ENCODE peak calls at places on chromosome 21, in nine cellular contexts. One of them, this sample, is unnamed.

GRCh38 chr21:38768385-38769071 is 37.2 kb upstream of the ETS2 start:
- DNase-seq in fibroblast of lung: peak
- DNase-seq in cardiac muscle cell: no peak
- DNase-seq in IMR-90: peak
- DNase-seq in endothelial cell: no peak
- DNase-seq in body of pancreas: no peak
- DNase-seq in mucosa of descending colon: no peak
- DNase-seq in dorsolateral prefrontal cortex: no peak
- DNase-seq in psoas muscle: no peak
- DNase-seq in this sample: no peak

GRCh38 chr21:46667735-46668380 is 32.4 kb downstream of the PRMT2 start:
- DNase-seq in cardiac muscle cell: peak
- DNase-seq in body of pancreas: no peak
- DNase-seq in fibroblast of lung: peak
- DNase-seq in dorsolateral prefrontal cortex: no peak
- DNase-seq in endothelial cell: peak
- DNase-seq in IMR-90: peak
- DNase-seq in psoas muscle: peak
- DNase-seq in mucosa of descending colon: no peak
- DNase-seq in this sample: no peak

GRCh38 chr21:21851657-21852056 is 853.4 kb downstream of the NCAM2 start:
- DNase-seq in cardiac muscle cell: no peak
- DNase-seq in IMR-90: peak
- DNase-seq in psoas muscle: no peak
- DNase-seq in body of pancreas: no peak
- DNase-seq in dorsolateral prefrontal cortex: no peak
- DNase-seq in mucosa of descending colon: no peak
- DNase-seq in endothelial cell: no peak
- DNase-seq in fibroblast of lung: peak
- DNase-seq in this sample: no peak

GRCh38 chr21:29271927-29272333 is 26.8 kb upstream of the BACH1 start:
- DNase-seq in IMR-90: no peak
- DNase-seq in psoas muscle: no peak
- DNase-seq in fibroblast of lung: peak
- DNase-seq in endothelial cell: no peak
- DNase-seq in mucosa of descending colon: no peak
- DNase-seq in dorsolateral prefrontal cortex: no peak
- DNase-seq in cardiac muscle cell: no peak
- DNase-seq in body of pancreas: no peak
- DNase-seq in this sample: no peak

GRCh38 chr21:41821081-41821755 is 54.4 kb upstream of the RIPK4 start:
- DNase-seq in endothelial cell: no peak
- DNase-seq in psoas muscle: no peak
- DNase-seq in cardiac muscle cell: no peak
- DNase-seq in body of pancreas: no peak
- DNase-seq in fibroblast of lung: no peak
- DNase-seq in mucosa of descending colon: peak
- DNase-seq in dorsolateral prefrontal cortex: no peak
- DNase-seq in IMR-90: no peak
- DNase-seq in this sample: no peak

GRCh38 chr21:41897690-41898089 is 18.5 kb upstream of the PRDM15 start:
- DNase-seq in dorsolateral prefrontal cortex: no peak
- DNase-seq in mucosa of descending colon: no peak
- DNase-seq in IMR-90: no peak
- DNase-seq in endothelial cell: no peak
- DNase-seq in body of pancreas: no peak
- DNase-seq in cardiac muscle cell: no peak
- DNase-seq in psoas muscle: no peak
- DNase-seq in fibroblast of lung: no peak
- DNase-seq in this sample: no peak

GRCh38 chr21:30518876-30519275 is 16.9 kb upstream of the KRTAP19-5 start:
- DNase-seq in dorsolateral prefrontal cortex: no peak
- DNase-seq in mucosa of descending colon: no peak
- DNase-seq in psoas muscle: no peak
- DNase-seq in body of pancreas: no peak
- DNase-seq in cardiac muscle cell: no peak
- DNase-seq in fibroblast of lung: no peak
- DNase-seq in IMR-90: no peak
- DNase-seq in endothelial cell: no peak
- DNase-seq in this sample: no peak

GRCh38 chr21:42429856-42430255 is 26.2 kb downstream of the UBASH3A start:
- DNase-seq in psoas muscle: no peak
- DNase-seq in dorsolateral prefrontal cortex: no peak
- DNase-seq in body of pancreas: no peak
- DNase-seq in endothelial cell: peak
- DNase-seq in fibroblast of lung: no peak
- DNase-seq in IMR-90: no peak
- DNase-seq in mucosa of descending colon: no peak
- DNase-seq in cardiac muscle cell: peak
- DNase-seq in this sample: peak

GRCh38 chr21:36630485-36631206 is 68.3 kb upstream of the SIM2 start:
- DNase-seq in endothelial cell: peak
- DNase-seq in psoas muscle: no peak
- DNase-seq in mucosa of descending colon: peak
- DNase-seq in IMR-90: peak
- DNase-seq in dorsolateral prefrontal cortex: no peak
- DNase-seq in body of pancreas: peak
- DNase-seq in cardiac muscle cell: peak
- DNase-seq in fibroblast of lung: peak
- DNase-seq in this sample: peak

GRCh38 chr21:18294100-18294499 is 49.5 kb downstream of the CHODL start:
- DNase-seq in IMR-90: no peak
- DNase-seq in mucosa of descending colon: no peak
- DNase-seq in dorsolateral prefrontal cortex: no peak
- DNase-seq in fibroblast of lung: no peak
- DNase-seq in body of pancreas: no peak
- DNase-seq in psoas muscle: peak
- DNase-seq in endothelial cell: no peak
- DNase-seq in cardiac muscle cell: no peak
- DNase-seq in this sample: no peak

GRCh38 chr21:26067836-26068401 is 102.7 kb downstream of the APP start:
- DNase-seq in endothelial cell: no peak
- DNase-seq in IMR-90: no peak
- DNase-seq in psoas muscle: no peak
- DNase-seq in body of pancreas: no peak
- DNase-seq in cardiac muscle cell: peak
- DNase-seq in dorsolateral prefrontal cortex: no peak
- DNase-seq in fibroblast of lung: no peak
- DNase-seq in mucosa of descending colon: no peak
- DNase-seq in this sample: no peak

GRCh38 chr21:33542640-33543504 is at the start of gene SON:
- DNase-seq in fibroblast of lung: peak
- DNase-seq in dorsolateral prefrontal cortex: peak
- DNase-seq in endothelial cell: peak
- DNase-seq in cardiac muscle cell: peak
- DNase-seq in mucosa of descending colon: peak
- DNase-seq in IMR-90: peak
- DNase-seq in body of pancreas: peak
- DNase-seq in psoas muscle: peak
- DNase-seq in this sample: peak

GRCh38 chr21:17802568-17802967 is 16.6 kb downstream of the C21orf91 start:
- DNase-seq in body of pancreas: no peak
- DNase-seq in IMR-90: peak
- DNase-seq in dorsolateral prefrontal cortex: no peak
- DNase-seq in fibroblast of lung: peak
- DNase-seq in endothelial cell: no peak
- DNase-seq in psoas muscle: no peak
- DNase-seq in mucosa of descending colon: no peak
- DNase-seq in cardiac muscle cell: no peak
- DNase-seq in this sample: no peak

DNA sequence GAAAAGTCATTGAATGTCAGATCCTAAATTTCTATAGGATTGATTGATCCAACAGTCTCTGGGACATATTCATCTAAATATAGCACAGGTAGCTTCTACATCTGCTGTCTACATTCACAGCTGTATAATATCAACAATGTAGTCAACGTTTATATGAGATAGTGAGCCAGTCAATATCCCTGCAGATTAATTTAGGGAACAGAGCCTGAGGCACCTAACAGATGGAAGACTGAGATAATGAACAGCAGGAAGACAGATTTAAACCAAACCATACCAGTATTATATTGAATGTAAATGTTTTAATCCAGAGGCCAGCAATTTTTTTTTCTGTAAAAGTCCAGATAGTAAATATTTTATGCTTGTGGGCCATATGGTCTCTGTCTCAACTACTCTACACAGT is 2072.4 kb downstream of the MRPL39 start:
- DNase-seq in fibroblast of lung: no peak
- DNase-seq in endothelial cell: no peak
- DNase-seq in cardiac muscle cell: no peak
- DNase-seq in IMR-90: no peak
- DNase-seq in body of pancreas: no peak
- DNase-seq in dorsolateral prefrontal cortex: no peak
- DNase-seq in psoas muscle: no peak
- DNase-seq in mucosa of descending colon: no peak
- DNase-seq in this sample: no peak
- TF ChIP-seq CTCF in fibroblast of lung: no peak
- TF ChIP-seq CTCF in endothelial cell: no peak
- TF ChIP-seq CTCF in cardiac muscle cell: no peak
- TF ChIP-seq CTCF in IMR-90: no peak
- TF ChIP-seq CTCF in body of pancreas: no peak
- TF ChIP-seq CTCF in dorsolateral prefrontal cortex: no peak
- TF ChIP-seq CTCF in psoas muscle: no peak
- TF ChIP-seq CTCF in mucosa of descending colon: no peak
- TF ChIP-seq CTCF in this sample: no peak

DNA sequence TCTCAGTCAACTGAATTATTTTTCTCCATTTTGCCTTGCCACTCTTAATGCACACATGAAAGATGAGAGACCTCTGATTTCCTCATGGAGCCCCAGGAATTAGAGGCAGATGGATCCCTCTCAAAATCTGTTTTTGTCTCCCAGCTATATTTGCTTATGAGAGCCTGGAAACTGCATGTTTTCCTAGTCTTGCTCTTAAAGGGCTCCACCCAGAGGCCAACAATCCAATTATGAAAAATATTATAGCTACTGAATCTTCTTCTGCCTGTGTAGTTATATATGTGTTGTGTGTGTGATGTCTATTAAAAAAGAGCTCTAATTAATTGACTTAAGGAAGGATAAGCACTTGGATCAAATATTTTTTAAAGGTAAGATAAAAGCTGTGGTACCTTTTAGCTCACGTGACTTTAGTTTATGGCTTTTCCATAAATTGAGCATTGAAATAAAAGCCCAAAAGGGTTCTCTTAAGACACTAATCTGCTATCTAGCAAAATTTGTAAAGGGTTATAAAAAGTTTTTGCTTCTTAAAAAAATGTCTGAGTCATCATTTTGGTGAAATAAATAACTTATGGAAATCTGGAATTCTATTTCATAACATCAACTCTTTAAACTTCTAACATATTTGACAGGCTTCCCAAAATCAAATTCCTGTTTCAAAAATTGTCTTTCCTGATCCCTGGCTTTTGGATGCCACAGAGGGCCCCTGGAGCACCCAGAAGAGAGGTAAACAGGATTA is 31.2 kb upstream of the TSPEAR start:
- DNase-seq in IMR-90: peak
- DNase-seq in fibroblast of lung: peak
- DNase-seq in body of pancreas: no peak
- DNase-seq in dorsolateral prefrontal cortex: no peak
- DNase-seq in cardiac muscle cell: no peak
- DNase-seq in psoas muscle: no peak
- DNase-seq in endothelial cell: no peak
- DNase-seq in mucosa of descending colon: no peak
- DNase-seq in this sample: no peak
- TF ChIP-seq CTCF in IMR-90: peak
- TF ChIP-seq CTCF in fibroblast of lung: peak
- TF ChIP-seq CTCF in body of pancreas: no peak
- TF ChIP-seq CTCF in dorsolateral prefrontal cortex: no peak
- TF ChIP-seq CTCF in cardiac muscle cell: peak
- TF ChIP-seq CTCF in psoas muscle: no peak
- TF ChIP-seq CTCF in endothelial cell: no peak
- TF ChIP-seq CTCF in mucosa of descending colon: no peak
- TF ChIP-seq CTCF in this sample: peak

GRCh38 chr21:45550552-45551210 is 8.4 kb upstream of the SLC19A1 start:
- DNase-seq in psoas muscle: peak
- DNase-seq in IMR-90: no peak
- DNase-seq in body of pancreas: no peak
- DNase-seq in mucosa of descending colon: no peak
- DNase-seq in cardiac muscle cell: no peak
- DNase-seq in dorsolateral prefrontal cortex: no peak
- DNase-seq in endothelial cell: no peak
- DNase-seq in fibroblast of lung: peak
- DNase-seq in this sample: no peak

GRCh38 chr21:45548711-45549491 is 6.7 kb upstream of the SLC19A1 start:
- DNase-seq in dorsolateral prefrontal cortex: no peak
- DNase-seq in mucosa of descending colon: no peak
- DNase-seq in psoas muscle: peak
- DNase-seq in endothelial cell: no peak
- DNase-seq in body of pancreas: no peak
- DNase-seq in fibroblast of lung: no peak
- DNase-seq in IMR-90: no peak
- DNase-seq in cardiac muscle cell: no peak
- DNase-seq in this sample: no peak

GRCh38 chr21:45551816-45552695 is 9.8 kb upstream of the SLC19A1 start:
- DNase-seq in mucosa of descending colon: no peak
- DNase-seq in body of pancreas: no peak
- DNase-seq in fibroblast of lung: no peak
- DNase-seq in dorsolateral prefrontal cortex: no peak
- DNase-seq in psoas muscle: peak
- DNase-seq in cardiac muscle cell: no peak
- DNase-seq in IMR-90: no peak
- DNase-seq in endothelial cell: no peak
- DNase-seq in this sample: no peak

GRCh38 chr21:45551316-45551715 is 9.1 kb upstream of the SLC19A1 start:
- DNase-seq in cardiac muscle cell: no peak
- DNase-seq in IMR-90: peak
- DNase-seq in psoas muscle: peak
- DNase-seq in mucosa of descending colon: no peak
- DNase-seq in body of pancreas: no peak
- DNase-seq in fibroblast of lung: peak
- DNase-seq in dorsolateral prefrontal cortex: no peak
- DNase-seq in endothelial cell: no peak
- DNase-seq in this sample: no peak

GRCh38 chr21:45549670-45550463 is 7.6 kb upstream of the SLC19A1 start:
- DNase-seq in mucosa of descending colon: no peak
- DNase-seq in IMR-90: no peak
- DNase-seq in dorsolateral prefrontal cortex: no peak
- DNase-seq in cardiac muscle cell: no peak
- DNase-seq in body of pancreas: no peak
- DNase-seq in fibroblast of lung: no peak
- DNase-seq in endothelial cell: no peak
- DNase-seq in psoas muscle: peak
- DNase-seq in this sample: no peak
- TF ChIP-seq CTCF in mucosa of descending colon: no peak
- TF ChIP-seq CTCF in IMR-90: no peak
- TF ChIP-seq CTCF in dorsolateral prefrontal cortex: no peak
- TF ChIP-seq CTCF in cardiac muscle cell: no peak
- TF ChIP-seq CTCF in body of pancreas: no peak
- TF ChIP-seq CTCF in fibroblast of lung: no peak
- TF ChIP-seq CTCF in endothelial cell: no peak
- TF ChIP-seq CTCF in psoas muscle: no peak
- TF ChIP-seq CTCF in this sample: no peak

GRCh38 chr21:28018741-28019669 is 973.7 kb downstream of the LTN1 start:
- DNase-seq in dorsolateral prefrontal cortex: peak
- DNase-seq in body of pancreas: peak
- DNase-seq in IMR-90: peak
- DNase-seq in mucosa of descending colon: no peak
- DNase-seq in cardiac muscle cell: peak
- DNase-seq in endothelial cell: no peak
- DNase-seq in fibroblast of lung: peak
- DNase-seq in psoas muscle: peak
- DNase-seq in this sample: no peak
- TF ChIP-seq CTCF in dorsolateral prefrontal cortex: peak
- TF ChIP-seq CTCF in body of pancreas: peak
- TF ChIP-seq CTCF in IMR-90: peak
- TF ChIP-seq CTCF in mucosa of descending colon: no peak
- TF ChIP-seq CTCF in cardiac muscle cell: peak
- TF ChIP-seq CTCF in endothelial cell: no peak
- TF ChIP-seq CTCF in fibroblast of lung: no peak
- TF ChIP-seq CTCF in psoas muscle: peak
- TF ChIP-seq CTCF in this sample: peak

GRCh38 chr21:40173833-40174232 is 306.6 kb downstream of the PCP4 start:
- DNase-seq in fibroblast of lung: no peak
- DNase-seq in cardiac muscle cell: no peak
- DNase-seq in mucosa of descending colon: no peak
- DNase-seq in endothelial cell: no peak
- DNase-seq in dorsolateral prefrontal cortex: no peak
- DNase-seq in IMR-90: no peak
- DNase-seq in psoas muscle: no peak
- DNase-seq in body of pancreas: no peak
- DNase-seq in this sample: no peak
- TF ChIP-seq CTCF in fibroblast of lung: no peak
- TF ChIP-seq CTCF in cardiac muscle cell: no peak
- TF ChIP-seq CTCF in mucosa of descending colon: no peak
- TF ChIP-seq CTCF in endothelial cell: no peak
- TF ChIP-seq CTCF in dorsolateral prefrontal cortex: no peak
- TF ChIP-seq CTCF in IMR-90: no peak
- TF ChIP-seq CTCF in psoas muscle: no peak
- TF ChIP-seq CTCF in body of pancreas: no peak
- TF ChIP-seq CTCF in this sample: no peak